ENCODE peak calls at places on chromosomes 3 and 15, in ten cellular contexts. C is endothelial cell of umbilical vein, H is AG10803, Z is GM23338, K is right lobe of liver, U is cardiac fibroblast, N is ovary, W is psoas muscle, D is A549, R is K562. Q is an unnamed sample.
A peak's percentile ranks its signal among the peaks of the same experiment; 100 is the strongest.

GRCh38 chr15:78302579-78302978 is 3.2 kb upstream of the SKIC8 start:
- DNase-seq in C (no peak), H (peak; percentile 97), Z (no peak), K (no peak), U (peak; percentile 62), N (no peak), W (no peak), D (no peak), R (no peak), Q (no peak)

GRCh38 chr3:72938471-72939265 is 50.8 kb downstream of the GXYLT2 start:
- DNase-seq in C (peak; percentile 68), H (peak; percentile 98), Z (peak; percentile 66), K (no peak), U (peak; percentile 99), N (peak; percentile 73), W (peak; percentile 37), D (peak; percentile 70), R (peak; percentile 69), Q (no peak)

GRCh38 chr3:41000471-41000870 is 198.8 kb upstream of the CTNNB1 start:
- DNase-seq in C (no peak), H (peak; percentile 64), Z (no peak), K (no peak), U (peak; percentile 61), N (no peak), W (no peak), D (no peak), R (no peak), Q (no peak)

GRCh38 chr3:171379281-171379680 is 80.9 kb downstream of the TNIK start:
- DNase-seq in C (no peak), H (peak; percentile 67), Z (no peak), K (no peak), U (peak; percentile 30), N (no peak), W (no peak), D (no peak), R (no peak), Q (no peak)

GRCh38 chr3:50162034-50162883 is 7.1 kb downstream of the SEMA3F start:
- DNase-seq in C (no peak), H (no peak), Z (no peak), K (no peak), U (no peak), N (no peak), W (no peak), D (no peak), R (no peak), Q (no peak)

GRCh38 chr3:59133350-59133749 is 83.5 kb upstream of the CFAP20DC start:
- DNase-seq in C (no peak), H (peak; percentile 75), Z (no peak), K (no peak), U (no peak), N (no peak), W (no peak), D (no peak), R (no peak), Q (no peak)

GRCh38 chr15:75153084-75153483 is 48.6 kb upstream of the C15orf39 start:
- DNase-seq in C (peak; percentile 25), H (no peak), Z (peak; percentile 23), K (no peak), U (peak; percentile 52), N (no peak), W (no peak), D (peak; percentile 84), R (peak; percentile 92), Q (peak; percentile 73)

GRCh38 chr15:93895976-93896770 is 335.2 kb upstream of the MCTP2 start:
- DNase-seq in C (no peak), H (no peak), Z (no peak), K (no peak), U (no peak), N (no peak), W (no peak), D (no peak), R (no peak), Q (no peak)

GRCh38 chr15:62085740-62086139 is 19.0 kb downstream of the C2CD4A start:
- DNase-seq in C (no peak), H (no peak), Z (no peak), K (no peak), U (peak; percentile 54), N (no peak), W (no peak), D (no peak), R (no peak), Q (no peak)

GRCh38 chr3:23945653-23945902 is 492 bp downstream of the NR1D2 start:
- DNase-seq in C (no peak), H (no peak), Z (no peak), K (no peak), U (no peak), N (no peak), W (no peak), D (no peak), R (no peak), Q (no peak)

GRCh38 chr3:125079675-125080045 is 23.9 kb upstream of the HEG1 start:
- DNase-seq in C (no peak), H (no peak), Z (no peak), K (no peak), U (no peak), N (no peak), W (no peak), D (no peak), R (no peak), Q (no peak)

GRCh38 chr15:78067328-78068241 is 9.9 kb downstream of the TBC1D2B start:
- DNase-seq in C (peak; percentile 60), H (peak; percentile 47), Z (no peak), K (peak; percentile 78), U (no peak), N (no peak), W (no peak), D (no peak), R (no peak), Q (no peak)

GRCh38 chr3:45462522-45463262 is 74.3 kb downstream of the LARS2 start:
- DNase-seq in C (no peak), H (no peak), Z (no peak), K (no peak), U (peak; percentile 53), N (no peak), W (no peak), D (no peak), R (no peak), Q (no peak)

DNA sequence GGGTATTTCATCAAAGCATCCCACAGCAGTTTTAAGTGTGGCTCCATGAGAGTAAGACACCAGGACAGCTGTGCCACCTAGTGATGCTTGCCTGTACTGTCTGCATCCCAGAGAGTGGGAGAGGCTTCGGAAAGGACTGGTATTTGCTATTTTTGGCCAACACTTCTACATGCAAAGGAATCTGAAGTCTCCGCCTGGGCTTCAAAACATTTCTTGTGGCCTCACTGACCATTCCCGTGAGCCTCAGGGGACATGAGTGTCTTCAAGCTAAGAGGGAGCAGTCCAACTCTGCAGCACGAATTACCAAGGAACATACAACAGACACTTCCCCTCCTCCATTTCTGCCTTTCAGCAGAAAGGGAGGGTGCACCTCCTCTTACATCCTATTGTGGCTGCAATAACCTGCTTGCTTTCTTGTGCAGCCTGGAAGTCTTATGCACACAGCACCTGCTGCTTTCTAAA is 177.5 kb downstream of the RORA start:
- DNase-seq in C (peak; percentile 70), H (peak; percentile 87), Z (peak; percentile 69), K (no peak), U (peak; percentile 76), N (peak; percentile 51), W (peak; percentile 34), D (peak; percentile 39), R (no peak), Q (no peak)
- TF ChIP-seq CTCF in C (peak; percentile 68), H (peak; percentile 98), Z (peak; percentile 78), K (peak; percentile 64), U (peak; percentile 88), N (peak; percentile 54), W (peak; percentile 64), D (peak; percentile 29), R (peak; percentile 21), Q (peak; percentile 18)

GRCh38 chr3:15330031-15330596 is 2.3 kb downstream of the SH3BP5 start:
- DNase-seq in C (peak; percentile 71), H (peak; percentile 90), Z (no peak), K (no peak), U (peak; percentile 87), N (peak; percentile 71), W (peak; percentile 72), D (no peak), R (no peak), Q (no peak)
- H3K4me3 ChIP-seq in C (peak overlapping the region; percentile 92), H (peak overlapping the region; percentile 92), Z (no peak overlapping the region), K (no peak overlapping the region), U (no peak overlapping the region), N (peak overlapping the region; percentile 83), W (peak overlapping the region; percentile 90), D (no peak overlapping the region), R (no peak overlapping the region), Q (peak overlapping the region; percentile 94)

DNA sequence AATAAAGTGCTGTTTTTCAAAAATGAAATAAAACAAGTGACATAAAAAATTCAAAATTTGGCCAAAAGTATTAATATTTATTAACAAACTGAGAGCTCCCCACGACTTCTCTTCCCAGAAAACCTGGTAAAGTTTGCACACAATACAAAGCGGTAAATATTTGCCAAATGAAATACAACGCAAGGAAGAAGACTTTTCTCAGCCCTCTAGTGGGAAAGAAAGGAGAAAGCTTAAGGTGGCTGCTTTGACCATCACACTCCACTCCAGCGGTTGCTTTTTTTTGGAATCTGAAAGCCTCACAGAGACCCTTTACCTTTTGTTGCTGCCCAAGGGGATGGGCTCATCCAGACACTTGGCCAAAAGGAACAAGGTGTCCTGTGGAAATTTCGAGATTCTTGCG is 1.1 kb upstream of the GK5 start:
- DNase-seq in C (no peak), H (no peak), Z (peak; percentile 69), K (no peak), U (no peak), N (no peak), W (no peak), D (peak; percentile 12), R (no peak), Q (no peak)
- TF ChIP-seq CTCF in C (peak; percentile 5), H (peak; percentile 27), Z (no peak), K (no peak), U (no peak), N (no peak), W (no peak), D (no peak), R (peak; percentile 12), Q (peak; percentile 3)

GRCh38 chr15:68057089-68057488 is 3.0 kb downstream of the PIAS1 start:
- DNase-seq in C (no peak), H (no peak), Z (no peak), K (no peak), U (no peak), N (no peak), W (no peak), D (no peak), R (no peak), Q (no peak)
- H3K4me3 ChIP-seq in C (no peak overlapping the region), H (no peak overlapping the region), Z (no peak overlapping the region), K (no peak overlapping the region), U (no peak overlapping the region), N (no peak overlapping the region), W (peak overlapping the region; percentile 89), D (no peak overlapping the region), R (no peak overlapping the region), Q (no peak overlapping the region)